ENCODE peak calls at places on chromosomes 5 and 9, in eight cellular contexts. One of them, this sample, is unnamed.
A peak's percentile ranks its signal among the peaks of the same experiment; 100 is the strongest.

GRCh38 chr9:129458663-129459549 is 162.0 kb downstream of the C9orf50 start:
- DNase-seq in activated T-helper 1 cell treated with anti-CD3 and anti-CD28 coated beads, Interleukin-2, amount 50 U/mL, for 16 hours: no peak
- DNase-seq in astrocyte of the spinal cord: no peak
- DNase-seq in retina: peak; percentile 85
- DNase-seq in GM10248: no peak
- DNase-seq in HT1080: no peak
- DNase-seq in NCI-H446 treated with DMSO at 0.1 percent for 48 hours: peak; percentile 31
- DNase-seq in T-cell: peak; percentile 17
- DNase-seq in this sample: peak; percentile 45

GRCh38 chr9:33800886-33801285 is 5.5 kb downstream of the PRSS3 start:
- DNase-seq in T-cell: no peak
- DNase-seq in HT1080: peak; percentile 71
- DNase-seq in NCI-H446 treated with DMSO at 0.1 percent for 48 hours: no peak
- DNase-seq in activated T-helper 1 cell treated with anti-CD3 and anti-CD28 coated beads, Interleukin-2, amount 50 U/mL, for 16 hours: no peak
- DNase-seq in astrocyte of the spinal cord: no peak
- DNase-seq in retina: no peak
- DNase-seq in GM10248: no peak
- DNase-seq in this sample: no peak

GRCh38 chr5:32475338-32476097 is 31.0 kb upstream of the ZFR start:
- DNase-seq in HT1080: no peak
- DNase-seq in T-cell: no peak
- DNase-seq in activated T-helper 1 cell treated with anti-CD3 and anti-CD28 coated beads, Interleukin-2, amount 50 U/mL, for 16 hours: no peak
- DNase-seq in GM10248: no peak
- DNase-seq in astrocyte of the spinal cord: no peak
- DNase-seq in NCI-H446 treated with DMSO at 0.1 percent for 48 hours: no peak
- DNase-seq in retina: no peak
- DNase-seq in this sample: no peak

GRCh38 chr9:95110956-95111525 is 206.5 kb downstream of the FANCC start:
- DNase-seq in GM10248: no peak
- DNase-seq in T-cell: no peak
- DNase-seq in NCI-H446 treated with DMSO at 0.1 percent for 48 hours: no peak
- DNase-seq in activated T-helper 1 cell treated with anti-CD3 and anti-CD28 coated beads, Interleukin-2, amount 50 U/mL, for 16 hours: no peak
- DNase-seq in retina: no peak
- DNase-seq in HT1080: no peak
- DNase-seq in astrocyte of the spinal cord: no peak
- DNase-seq in this sample: no peak

GRCh38 chr5:95817430-95817829 is 5.1 kb downstream of the GLRX start:
- DNase-seq in GM10248: no peak
- DNase-seq in activated T-helper 1 cell treated with anti-CD3 and anti-CD28 coated beads, Interleukin-2, amount 50 U/mL, for 16 hours: no peak
- DNase-seq in retina: no peak
- DNase-seq in astrocyte of the spinal cord: peak; percentile 83
- DNase-seq in NCI-H446 treated with DMSO at 0.1 percent for 48 hours: no peak
- DNase-seq in T-cell: peak; percentile 25
- DNase-seq in HT1080: peak; percentile 88
- DNase-seq in this sample: no peak

GRCh38 chr5:99398946-99399345 is 470.1 kb upstream of the CHD1 start:
- DNase-seq in astrocyte of the spinal cord: no peak
- DNase-seq in T-cell: no peak
- DNase-seq in activated T-helper 1 cell treated with anti-CD3 and anti-CD28 coated beads, Interleukin-2, amount 50 U/mL, for 16 hours: no peak
- DNase-seq in NCI-H446 treated with DMSO at 0.1 percent for 48 hours: no peak
- DNase-seq in HT1080: no peak
- DNase-seq in GM10248: no peak
- DNase-seq in retina: no peak
- DNase-seq in this sample: no peak

GRCh38 chr9:137079401-137079787 is 2.1 kb downstream of the UAP1L1 start:
- DNase-seq in GM10248: no peak
- DNase-seq in HT1080: no peak
- DNase-seq in T-cell: no peak
- DNase-seq in NCI-H446 treated with DMSO at 0.1 percent for 48 hours: no peak
- DNase-seq in astrocyte of the spinal cord: no peak
- DNase-seq in activated T-helper 1 cell treated with anti-CD3 and anti-CD28 coated beads, Interleukin-2, amount 50 U/mL, for 16 hours: no peak
- DNase-seq in retina: no peak
- DNase-seq in this sample: no peak

GRCh38 chr5:179344301-179345178 is 721 bp downstream of the ADAMTS2 start:
- DNase-seq in HT1080: no peak
- DNase-seq in retina: peak; percentile 85
- DNase-seq in activated T-helper 1 cell treated with anti-CD3 and anti-CD28 coated beads, Interleukin-2, amount 50 U/mL, for 16 hours: no peak
- DNase-seq in NCI-H446 treated with DMSO at 0.1 percent for 48 hours: no peak
- DNase-seq in GM10248: no peak
- DNase-seq in astrocyte of the spinal cord: no peak
- DNase-seq in T-cell: no peak
- DNase-seq in this sample: no peak

GRCh38 chr9:136082496-136083361 is 12.4 kb downstream of the NACC2 start:
- DNase-seq in NCI-H446 treated with DMSO at 0.1 percent for 48 hours: no peak
- DNase-seq in GM10248: no peak
- DNase-seq in T-cell: no peak
- DNase-seq in activated T-helper 1 cell treated with anti-CD3 and anti-CD28 coated beads, Interleukin-2, amount 50 U/mL, for 16 hours: no peak
- DNase-seq in HT1080: no peak
- DNase-seq in retina: no peak
- DNase-seq in astrocyte of the spinal cord: no peak
- DNase-seq in this sample: no peak

GRCh38 chr9:17742065-17742464 is 163.2 kb downstream of the SH3GL2 start:
- DNase-seq in NCI-H446 treated with DMSO at 0.1 percent for 48 hours: no peak
- DNase-seq in HT1080: peak; percentile 35
- DNase-seq in retina: no peak
- DNase-seq in T-cell: no peak
- DNase-seq in astrocyte of the spinal cord: no peak
- DNase-seq in activated T-helper 1 cell treated with anti-CD3 and anti-CD28 coated beads, Interleukin-2, amount 50 U/mL, for 16 hours: no peak
- DNase-seq in GM10248: no peak
- DNase-seq in this sample: no peak

GRCh38 chr5:171478946-171479775 is 59.7 kb downstream of the FGF18 start:
- DNase-seq in NCI-H446 treated with DMSO at 0.1 percent for 48 hours: no peak
- DNase-seq in activated T-helper 1 cell treated with anti-CD3 and anti-CD28 coated beads, Interleukin-2, amount 50 U/mL, for 16 hours: no peak
- DNase-seq in retina: no peak
- DNase-seq in T-cell: no peak
- DNase-seq in GM10248: no peak
- DNase-seq in HT1080: no peak
- DNase-seq in astrocyte of the spinal cord: no peak
- DNase-seq in this sample: no peak

GRCh38 chr5:96026334-96027065 is 64.8 kb upstream of the ELL2 start:
- DNase-seq in activated T-helper 1 cell treated with anti-CD3 and anti-CD28 coated beads, Interleukin-2, amount 50 U/mL, for 16 hours: no peak
- DNase-seq in retina: no peak
- DNase-seq in HT1080: peak; percentile 87
- DNase-seq in NCI-H446 treated with DMSO at 0.1 percent for 48 hours: no peak
- DNase-seq in GM10248: no peak
- DNase-seq in T-cell: no peak
- DNase-seq in astrocyte of the spinal cord: peak; percentile 71
- DNase-seq in this sample: no peak

GRCh38 chr9:97412628-97413382 is 909 bp downstream of the TDRD7 start:
- DNase-seq in activated T-helper 1 cell treated with anti-CD3 and anti-CD28 coated beads, Interleukin-2, amount 50 U/mL, for 16 hours: no peak
- DNase-seq in T-cell: no peak
- DNase-seq in HT1080: no peak
- DNase-seq in NCI-H446 treated with DMSO at 0.1 percent for 48 hours: no peak
- DNase-seq in GM10248: peak; percentile 47
- DNase-seq in astrocyte of the spinal cord: peak; percentile 7
- DNase-seq in retina: no peak
- DNase-seq in this sample: peak; percentile 49

GRCh38 chr9:109101810-109102209 is 17.9 kb downstream of the TMEM245 start:
- DNase-seq in astrocyte of the spinal cord: peak; percentile 91
- DNase-seq in retina: no peak
- DNase-seq in GM10248: peak; percentile 28
- DNase-seq in activated T-helper 1 cell treated with anti-CD3 and anti-CD28 coated beads, Interleukin-2, amount 50 U/mL, for 16 hours: no peak
- DNase-seq in NCI-H446 treated with DMSO at 0.1 percent for 48 hours: no peak
- DNase-seq in HT1080: peak; percentile 81
- DNase-seq in T-cell: no peak
- DNase-seq in this sample: no peak

GRCh38 chr5:1501372-1502045 is 22.3 kb downstream of the LPCAT1 start:
- DNase-seq in GM10248: no peak
- DNase-seq in retina: no peak
- DNase-seq in HT1080: no peak
- DNase-seq in activated T-helper 1 cell treated with anti-CD3 and anti-CD28 coated beads, Interleukin-2, amount 50 U/mL, for 16 hours: no peak
- DNase-seq in NCI-H446 treated with DMSO at 0.1 percent for 48 hours: no peak
- DNase-seq in astrocyte of the spinal cord: no peak
- DNase-seq in T-cell: peak; percentile 54
- DNase-seq in this sample: no peak

GRCh38 chr5:74231697-74232096 is 408.8 kb downstream of the ENC1 start:
- DNase-seq in retina: no peak
- DNase-seq in HT1080: peak; percentile 60
- DNase-seq in T-cell: no peak
- DNase-seq in NCI-H446 treated with DMSO at 0.1 percent for 48 hours: no peak
- DNase-seq in astrocyte of the spinal cord: no peak
- DNase-seq in activated T-helper 1 cell treated with anti-CD3 and anti-CD28 coated beads, Interleukin-2, amount 50 U/mL, for 16 hours: no peak
- DNase-seq in GM10248: no peak
- DNase-seq in this sample: no peak

GRCh38 chr5:15463231-15463630 is 36.7 kb upstream of the FBXL7 start:
- DNase-seq in GM10248: no peak
- DNase-seq in T-cell: no peak
- DNase-seq in retina: no peak
- DNase-seq in astrocyte of the spinal cord: peak; percentile 33
- DNase-seq in HT1080: peak; percentile 13
- DNase-seq in NCI-H446 treated with DMSO at 0.1 percent for 48 hours: no peak
- DNase-seq in activated T-helper 1 cell treated with anti-CD3 and anti-CD28 coated beads, Interleukin-2, amount 50 U/mL, for 16 hours: no peak
- DNase-seq in this sample: no peak

GRCh38 chr9:70406446-70406862 is 8.0 kb downstream of the KLF9 start:
- DNase-seq in retina: no peak
- DNase-seq in activated T-helper 1 cell treated with anti-CD3 and anti-CD28 coated beads, Interleukin-2, amount 50 U/mL, for 16 hours: no peak
- DNase-seq in HT1080: no peak
- DNase-seq in T-cell: no peak
- DNase-seq in GM10248: peak; percentile 51
- DNase-seq in NCI-H446 treated with DMSO at 0.1 percent for 48 hours: no peak
- DNase-seq in astrocyte of the spinal cord: peak; percentile 52
- DNase-seq in this sample: peak; percentile 11

GRCh38 chr5:115531380-115531779 is 13.2 kb downstream of the FEM1C start:
- DNase-seq in HT1080: no peak
- DNase-seq in GM10248: no peak
- DNase-seq in T-cell: no peak
- DNase-seq in retina: no peak
- DNase-seq in astrocyte of the spinal cord: no peak
- DNase-seq in activated T-helper 1 cell treated with anti-CD3 and anti-CD28 coated beads, Interleukin-2, amount 50 U/mL, for 16 hours: no peak
- DNase-seq in NCI-H446 treated with DMSO at 0.1 percent for 48 hours: no peak
- DNase-seq in this sample: no peak

GRCh38 chr5:119745976-119746375 is 116.6 kb downstream of the FAM170A start:
- DNase-seq in T-cell: no peak
- DNase-seq in activated T-helper 1 cell treated with anti-CD3 and anti-CD28 coated beads, Interleukin-2, amount 50 U/mL, for 16 hours: no peak
- DNase-seq in GM10248: no peak
- DNase-seq in HT1080: no peak
- DNase-seq in NCI-H446 treated with DMSO at 0.1 percent for 48 hours: no peak
- DNase-seq in astrocyte of the spinal cord: no peak
- DNase-seq in retina: no peak
- DNase-seq in this sample: no peak

GRCh38 chr5:72799721-72800120 is 16.7 kb upstream of the TNPO1 start:
- DNase-seq in astrocyte of the spinal cord: no peak
- DNase-seq in T-cell: no peak
- DNase-seq in GM10248: no peak
- DNase-seq in activated T-helper 1 cell treated with anti-CD3 and anti-CD28 coated beads, Interleukin-2, amount 50 U/mL, for 16 hours: no peak
- DNase-seq in retina: no peak
- DNase-seq in NCI-H446 treated with DMSO at 0.1 percent for 48 hours: no peak
- DNase-seq in HT1080: no peak
- DNase-seq in this sample: no peak

GRCh38 chr9:136808781-136809158 is 1.0 kb downstream of the RABL6 start:
- DNase-seq in T-cell: no peak
- DNase-seq in HT1080: no peak
- DNase-seq in NCI-H446 treated with DMSO at 0.1 percent for 48 hours: no peak
- DNase-seq in astrocyte of the spinal cord: peak; percentile 40
- DNase-seq in retina: peak; percentile 28
- DNase-seq in GM10248: no peak
- DNase-seq in activated T-helper 1 cell treated with anti-CD3 and anti-CD28 coated beads, Interleukin-2, amount 50 U/mL, for 16 hours: no peak
- DNase-seq in this sample: no peak

GRCh38 chr5:14364096-14364495 is 217.5 kb upstream of the OTULINL start:
- DNase-seq in astrocyte of the spinal cord: no peak
- DNase-seq in HT1080: peak; percentile 30
- DNase-seq in GM10248: no peak
- DNase-seq in retina: no peak
- DNase-seq in activated T-helper 1 cell treated with anti-CD3 and anti-CD28 coated beads, Interleukin-2, amount 50 U/mL, for 16 hours: no peak
- DNase-seq in T-cell: no peak
- DNase-seq in NCI-H446 treated with DMSO at 0.1 percent for 48 hours: no peak
- DNase-seq in this sample: peak; percentile 19

GRCh38 chr9:87678650-87679355 is 47.1 kb upstream of the CTSL start:
- DNase-seq in activated T-helper 1 cell treated with anti-CD3 and anti-CD28 coated beads, Interleukin-2, amount 50 U/mL, for 16 hours: no peak
- DNase-seq in HT1080: peak; percentile 68
- DNase-seq in retina: peak; percentile 71
- DNase-seq in T-cell: no peak
- DNase-seq in GM10248: peak; percentile 52
- DNase-seq in NCI-H446 treated with DMSO at 0.1 percent for 48 hours: no peak
- DNase-seq in astrocyte of the spinal cord: peak; percentile 70
- DNase-seq in this sample: peak; percentile 25

GRCh38 chr5:9930156-9930555 is 300.0 kb upstream of the TAS2R1 start:
- DNase-seq in activated T-helper 1 cell treated with anti-CD3 and anti-CD28 coated beads, Interleukin-2, amount 50 U/mL, for 16 hours: no peak
- DNase-seq in NCI-H446 treated with DMSO at 0.1 percent for 48 hours: no peak
- DNase-seq in GM10248: no peak
- DNase-seq in astrocyte of the spinal cord: no peak
- DNase-seq in T-cell: no peak
- DNase-seq in retina: no peak
- DNase-seq in HT1080: peak; percentile 58
- DNase-seq in this sample: no peak

GRCh38 chr5:137146402-137146889 is 352.7 kb downstream of the SPOCK1 start:
- DNase-seq in HT1080: peak; percentile 96
- DNase-seq in T-cell: no peak
- DNase-seq in activated T-helper 1 cell treated with anti-CD3 and anti-CD28 coated beads, Interleukin-2, amount 50 U/mL, for 16 hours: no peak
- DNase-seq in retina: peak; percentile 72
- DNase-seq in GM10248: no peak
- DNase-seq in NCI-H446 treated with DMSO at 0.1 percent for 48 hours: peak; percentile 16
- DNase-seq in astrocyte of the spinal cord: peak; percentile 95
- DNase-seq in this sample: no peak

GRCh38 chr9:9612270-9612669 is 1000.5 kb downstream of the PTPRD start:
- DNase-seq in activated T-helper 1 cell treated with anti-CD3 and anti-CD28 coated beads, Interleukin-2, amount 50 U/mL, for 16 hours: no peak
- DNase-seq in retina: no peak
- DNase-seq in astrocyte of the spinal cord: no peak
- DNase-seq in GM10248: no peak
- DNase-seq in HT1080: no peak
- DNase-seq in NCI-H446 treated with DMSO at 0.1 percent for 48 hours: no peak
- DNase-seq in T-cell: no peak
- DNase-seq in this sample: peak; percentile 34

GRCh38 chr5:179763215-179763945 is 30.4 kb upstream of the LTC4S start:
- DNase-seq in retina: peak; percentile 49
- DNase-seq in astrocyte of the spinal cord: peak; percentile 89
- DNase-seq in T-cell: peak; percentile 49
- DNase-seq in GM10248: peak; percentile 73
- DNase-seq in activated T-helper 1 cell treated with anti-CD3 and anti-CD28 coated beads, Interleukin-2, amount 50 U/mL, for 16 hours: peak; percentile 13
- DNase-seq in NCI-H446 treated with DMSO at 0.1 percent for 48 hours: peak; percentile 30
- DNase-seq in HT1080: peak; percentile 76
- DNase-seq in this sample: peak; percentile 70

This sample was measured in germinal center.